ENCODE peak calls at places on chromosomes 7 and 10, in ten cellular contexts. F is germinal center; G is anterior cingulate cortex; R is NT2/D1; N is stimulated activated CD4-positive, alpha-beta T cell treated with anti-CD3 and anti-CD28 coated beads, Interleukin-4, amount 100 ng/mL, for 4 hours; V is GOT3; B is hippocampal formation; L is stimulated activated naive CD8-positive, alpha-beta T cell treated with anti-CD3 and anti-CD28 coated beads, Interleukin-15, Interleukin-2, amounts not matched to agents 100 U/mL and 50 U/mL, for 24 hours; C is HCT116; O is CD4-positive, alpha-beta T cell. I is an unnamed sample.

GRCh38 chr10:7787150-7787856 is 490 bp downstream of the KIN start:
- DNase-seq in F (no peak), G (no peak), R (no peak), N (no peak), V (no peak), B (no peak), L (peak), C (no peak), O (no peak), I (no peak)

GRCh38 chr10:79429751-79430150 is 15.7 kb downstream of the ZCCHC24 start:
- DNase-seq in F (no peak), G (no peak), R (no peak), N (no peak), V (no peak), B (no peak), L (no peak), C (no peak), O (no peak), I (no peak)

GRCh38 chr7:99078416-99078815 is 65.5 kb downstream of the SMURF1 start:
- DNase-seq in F (no peak), G (no peak), R (no peak), N (no peak), V (no peak), B (no peak), L (no peak), C (no peak), O (no peak), I (no peak)

GRCh38 chr10:58818889-58819288 is 306.2 kb downstream of the BICC1 start:
- DNase-seq in F (no peak), G (no peak), R (no peak), N (no peak), V (no peak), B (no peak), L (no peak), C (no peak), O (no peak), I (no peak)

GRCh38 chr10:53005612-53006325 is 233.2 kb upstream of the MBL2 start:
- DNase-seq in F (no peak), G (no peak), R (no peak), N (no peak), V (no peak), B (no peak), L (no peak), C (no peak), O (no peak), I (no peak)

GRCh38 chr7:105769951-105770628 is 106.3 kb downstream of the ATXN7L1 start:
- DNase-seq in F (peak), G (no peak), R (no peak), N (no peak), V (no peak), B (no peak), L (no peak), C (peak), O (no peak), I (no peak)

GRCh38 chr10:102627446-102628293 is 16.6 kb upstream of the TRIM8 start:
- DNase-seq in F (no peak), G (peak), R (peak), N (no peak), V (peak), B (peak), L (no peak), C (no peak), O (no peak), I (no peak)

GRCh38 chr10:96830511-96831199 is 1.4 kb upstream of the LCOR start:
- DNase-seq in F (peak), G (peak), R (peak), N (peak), V (peak), B (peak), L (peak), C (peak), O (peak), I (no peak)

GRCh38 chr10:95407546-95407945 is 116.7 kb upstream of the PDLIM1 start:
- DNase-seq in F (no peak), G (no peak), R (no peak), N (no peak), V (no peak), B (no peak), L (no peak), C (no peak), O (no peak), I (no peak)

GRCh38 chr10:11276475-11276990 is 258.9 kb downstream of the CELF2 start:
- DNase-seq in F (no peak), G (no peak), R (no peak), N (no peak), V (no peak), B (no peak), L (no peak), C (no peak), O (no peak), I (no peak)

GRCh38 chr7:41420421-41420820 is 282.5 kb downstream of the INHBA start:
- DNase-seq in F (no peak), G (no peak), R (no peak), N (no peak), V (no peak), B (no peak), L (no peak), C (no peak), O (no peak), I (no peak)

GRCh38 chr10:101959349-101959916 is 96.5 kb downstream of the ARMH3 start:
- DNase-seq in F (no peak), G (no peak), R (no peak), N (no peak), V (no peak), B (no peak), L (no peak), C (no peak), O (no peak), I (no peak)

GRCh38 chr7:21911341-21911875 is 34.3 kb downstream of the CDCA7L start:
- DNase-seq in F (no peak), G (no peak), R (no peak), N (no peak), V (no peak), B (no peak), L (no peak), C (no peak), O (no peak), I (no peak)

GRCh38 chr7:5143106-5143505 is 46.9 kb upstream of the WIPI2 start:
- DNase-seq in F (no peak), G (no peak), R (no peak), N (peak), V (no peak), B (no peak), L (no peak), C (no peak), O (peak), I (no peak)

GRCh38 chr7:152894295-152895170 is 135.0 kb downstream of the ACTR3B start:
- DNase-seq in F (peak), G (peak), R (no peak), N (no peak), V (no peak), B (no peak), L (peak), C (no peak), O (no peak), I (peak)

I was measured in iPS DF 6.9.